ENCODE peak calls at places on chromosomes 7 and 10, in four cellular contexts. N, L, X and D are unnamed samples.

GRCh38 chr10:72694476-72695369 is 2.8 kb downstream of the MCU start:
- DNase-seq in N (peak), L (no peak), X (peak), D (no peak)

GRCh38 chr7:37832194-37832593 is 16.2 kb upstream of the NME8 start:
- DNase-seq in X (peak), N (no peak), L (peak), D (no peak)

GRCh38 chr10:52617346-52617745 is 155.2 kb downstream of the MBL2 start:
- DNase-seq in L (peak), N (no peak), X (peak), D (no peak)

GRCh38 chr7:130877676-130878305 is 143.8 kb upstream of the KLF14 start:
- DNase-seq in L (no peak), N (no peak), X (peak), D (no peak)

GRCh38 chr7:140679186-140679585 is 6.4 kb downstream of the ADCK2 start:
- DNase-seq in L (no peak), X (no peak), N (no peak), D (no peak)

GRCh38 chr10:94299417-94299816 is 63.3 kb downstream of the NOC3L start:
- DNase-seq in X (peak), N (peak), L (peak), D (no peak)

GRCh38 chr10:46018453-46019169 is 11.8 kb downstream of the NCOA4 start:
- DNase-seq in N (no peak), L (peak), X (no peak), D (no peak)

GRCh38 chr7:96778263-96778662 is 68.6 kb upstream of the SEM1 start:
- DNase-seq in L (no peak), X (no peak), N (no peak), D (no peak)